ENCODE peak calls at places on chromosomes 1 and 21, in seven cellular contexts. C is A549, I is IMR-90, R is HL-60, T is neural progenitor cell, B is GM23338, Q is GM12865. F is an unnamed sample.

GRCh38 chr1:204647114-204647804 is 38.3 kb downstream of the LRRN2 start:
- DNase-seq in C (peak), I (peak), R (peak), T (peak), B (peak), Q (peak), F (no peak)

GRCh38 chr1:201085902-201086735 is 26.1 kb downstream of the CACNA1S start:
- DNase-seq in C (peak), I (peak), R (no peak), T (peak), B (peak), Q (peak), F (no peak)

GRCh38 chr1:53754484-53755312 is 15.7 kb upstream of the GLIS1 start:
- DNase-seq in C (peak), I (peak), R (peak), T (peak), B (peak), Q (peak), F (peak)

GRCh38 chr1:50257940-50258339 is 149.2 kb downstream of the ELAVL4 start:
- DNase-seq in C (no peak), I (no peak), R (no peak), T (no peak), B (no peak), Q (no peak), F (no peak)

GRCh38 chr1:55793856-55794255 is 578.7 kb upstream of the USP24 start:
- DNase-seq in C (no peak), I (no peak), R (no peak), T (no peak), B (no peak), Q (no peak), F (no peak)

GRCh38 chr1:8937701-8938100 is 8.0 kb upstream of the CA6 start:
- DNase-seq in C (no peak), I (no peak), R (no peak), T (no peak), B (no peak), Q (no peak), F (no peak)

GRCh38 chr1:1440941-1441888 is 5.7 kb downstream of the VWA1 start:
- DNase-seq in C (peak), I (no peak), R (no peak), T (peak), B (peak), Q (peak), F (no peak)

GRCh38 chr21:15849925-15850324 is 120.1 kb downstream of the USP25 start:
- DNase-seq in C (no peak), I (no peak), R (no peak), T (no peak), B (no peak), Q (no peak), F (no peak)

GRCh38 chr1:60573726-60574409 is 500.3 kb upstream of the C1orf87 start:
- DNase-seq in C (no peak), I (no peak), R (peak), T (no peak), B (no peak), Q (no peak), F (no peak)

GRCh38 chr21:44292812-44293195 is 7.0 kb upstream of the PFKL start:
- DNase-seq in C (no peak), I (no peak), R (no peak), T (no peak), B (no peak), Q (no peak), F (no peak)

GRCh38 chr1:6630027-6630426 is 5.4 kb downstream of the THAP3 start:
- DNase-seq in C (no peak), I (no peak), R (no peak), T (no peak), B (no peak), Q (no peak), F (no peak)

GRCh38 chr1:26744075-26744958 is 43.4 kb upstream of the PIGV start:
- DNase-seq in C (no peak), I (peak), R (peak), T (peak), B (peak), Q (peak), F (no peak)

GRCh38 chr1:5484451-5485165 is 507.6 kb downstream of the NPHP4 start:
- DNase-seq in C (no peak), I (no peak), R (no peak), T (no peak), B (no peak), Q (no peak), F (no peak)

GRCh38 chr1:5479876-5480275 is 512.3 kb downstream of the NPHP4 start:
- DNase-seq in C (no peak), I (no peak), R (no peak), T (no peak), B (no peak), Q (no peak), F (no peak)

GRCh38 chr1:5480906-5481305 is 511.3 kb downstream of the NPHP4 start:
- DNase-seq in C (no peak), I (no peak), R (no peak), T (no peak), B (no peak), Q (no peak), F (no peak)

GRCh38 chr1:5480306-5480705 is 511.9 kb downstream of the NPHP4 start:
- DNase-seq in C (no peak), I (no peak), R (no peak), T (no peak), B (no peak), Q (no peak), F (no peak)

DNA sequence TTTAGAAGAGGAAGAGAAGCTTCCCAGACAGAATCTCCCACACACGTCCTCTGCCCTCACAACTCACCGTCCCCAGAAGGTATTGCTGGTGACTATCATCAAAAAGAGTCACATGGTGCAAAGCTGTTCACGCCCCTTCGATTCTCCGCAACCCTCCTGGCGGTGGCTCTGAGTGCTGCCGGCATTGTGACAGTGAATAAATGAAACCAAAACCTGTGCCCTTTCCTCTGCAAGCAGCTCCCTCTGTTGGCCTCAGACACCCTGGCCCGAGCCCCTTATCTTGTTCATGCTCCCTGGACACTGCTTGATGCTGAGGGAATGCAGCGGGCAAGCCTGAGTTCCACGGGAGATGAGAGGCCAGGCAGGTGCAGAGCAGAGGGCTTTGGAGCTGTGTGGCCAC is 510.3 kb downstream of the NPHP4 start:
- DNase-seq in C (peak), I (no peak), R (no peak), T (peak), B (no peak), Q (peak), F (no peak)
- TF ChIP-seq CTCF in C (no peak), I (no peak), R (no peak), T (peak), B (no peak), Q (peak), F (no peak)

DNA sequence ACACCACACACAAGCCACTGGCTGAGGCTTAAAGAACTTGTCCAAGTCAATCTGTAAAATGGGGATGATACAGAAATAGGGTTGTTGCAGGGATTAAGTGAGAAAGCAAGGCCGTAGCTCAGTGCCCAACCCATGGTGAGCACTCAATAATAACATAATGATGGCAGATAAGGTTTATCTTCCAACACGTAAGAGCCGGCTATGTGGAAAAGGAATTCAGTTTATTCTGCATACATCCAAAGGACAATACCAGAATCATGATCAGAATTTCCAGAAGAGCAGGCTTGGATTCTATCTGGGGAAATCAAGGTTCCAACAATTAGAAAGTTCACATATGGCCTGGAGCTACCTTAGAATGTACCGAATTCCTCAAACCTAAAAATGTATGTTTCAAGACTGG is 4.6 kb downstream of the TMPRSS2 start:
- DNase-seq in C (no peak), I (no peak), R (no peak), T (no peak), B (no peak), Q (no peak), F (no peak)
- TF ChIP-seq CTCF in C (no peak), I (no peak), R (no peak), T (no peak), B (no peak), Q (no peak), F (no peak)

GRCh38 chr1:182525342-182525741 is 63.7 kb downstream of the RNASEL start:
- DNase-seq in C (no peak), I (no peak), R (no peak), T (no peak), B (no peak), Q (no peak), F (no peak)

DNA sequence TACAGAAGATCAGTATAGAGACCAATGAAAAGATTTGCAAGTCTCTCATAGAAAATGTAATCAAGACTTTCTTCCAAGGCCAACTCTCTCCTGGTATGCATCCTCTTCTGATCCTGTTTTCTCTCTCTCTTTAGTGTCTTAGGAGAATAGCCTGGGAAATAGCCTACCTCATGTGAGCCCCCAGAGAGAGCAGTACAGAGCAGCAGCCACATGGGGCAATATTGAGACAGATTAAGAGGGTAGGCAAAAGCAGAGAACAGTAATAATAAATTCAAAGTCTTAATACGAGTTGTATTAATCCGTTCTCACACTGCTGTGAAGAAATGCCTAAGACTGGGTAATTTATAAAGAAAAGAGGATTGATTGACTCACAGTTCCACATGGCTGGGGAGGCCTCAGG is 61.4 kb downstream of the RNASEL start:
- DNase-seq in C (no peak), I (no peak), R (no peak), T (peak), B (no peak), Q (no peak), F (no peak)
- TF ChIP-seq CTCF in C (no peak), I (no peak), R (no peak), T (peak), B (no peak), Q (no peak), F (no peak)

DNA sequence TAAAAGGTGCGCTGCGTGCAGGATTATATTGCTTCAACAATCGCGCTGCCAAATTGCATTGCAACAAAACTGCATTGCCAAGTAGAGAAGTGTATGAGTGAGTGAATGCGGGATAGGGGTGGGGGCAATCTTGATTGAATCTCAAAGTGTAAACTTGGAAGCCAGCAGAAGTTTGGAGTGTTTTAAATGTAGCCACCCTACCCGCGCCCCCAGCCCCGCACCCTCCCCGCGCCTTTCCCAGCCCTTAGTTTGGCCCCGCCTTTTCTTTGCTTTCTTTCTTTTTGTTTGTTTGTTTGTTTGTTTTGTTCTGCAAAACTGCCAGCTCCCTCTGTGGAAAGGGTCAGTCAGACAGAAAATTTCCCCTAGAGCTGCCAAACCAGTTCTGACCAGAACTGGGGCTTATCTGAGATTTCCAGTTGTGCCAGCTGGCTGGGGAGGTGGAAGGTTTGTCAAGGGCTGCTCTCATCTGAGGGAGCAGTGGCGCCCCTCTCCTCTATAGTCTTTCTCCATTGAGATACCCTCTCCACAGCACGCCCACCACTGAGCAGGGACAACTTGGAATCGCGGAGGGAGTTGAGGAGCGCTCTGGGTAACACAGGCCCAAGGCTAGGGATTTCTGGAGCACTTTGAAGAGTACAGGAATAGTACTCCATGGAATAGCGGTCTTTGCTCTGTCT is 666 bp upstream of the BEND5 start:
- DNase-seq in C (no peak), I (no peak), R (no peak), T (peak), B (peak), Q (no peak), F (no peak)
- TF ChIP-seq CTCF in C (no peak), I (no peak), R (no peak), T (no peak), B (no peak), Q (no peak), F (no peak)